ENCODE peak calls at places on chromosomes 1 and 21, in seven cellular contexts. U is BJ, E is putamen, Z is Ammon's horn, J is NCI-H1105, N is MG63, X is iPS DF 6.9. W is an unnamed sample.

GRCh38 chr1:215554865-215555264 is 12.2 kb upstream of the KCTD3 start:
- DNase-seq in U (no peak), E (no peak), Z (no peak), J (no peak), N (no peak), X (no peak), W (no peak)

GRCh38 chr21:27819299-27819698 is 852.4 kb upstream of the ADAMTS5 start:
- DNase-seq in U (no peak), E (no peak), Z (no peak), J (no peak), N (no peak), X (no peak), W (no peak)

GRCh38 chr21:35075546-35075945 is 26.4 kb upstream of the RUNX1 start:
- DNase-seq in U (no peak), E (no peak), Z (peak), J (no peak), N (peak), X (no peak), W (no peak)

GRCh38 chr1:81670997-81671396 is 129.7 kb upstream of the ADGRL2 start:
- DNase-seq in U (no peak), E (no peak), Z (no peak), J (no peak), N (no peak), X (no peak), W (no peak)

GRCh38 chr1:184827600-184828368 is 73.1 kb upstream of the EDEM3 start:
- DNase-seq in U (peak), E (no peak), Z (no peak), J (no peak), N (peak), X (peak), W (peak)

GRCh38 chr1:40057310-40058030 is 16.9 kb downstream of the CAP1 start:
- DNase-seq in U (no peak), E (no peak), Z (no peak), J (no peak), N (no peak), X (no peak), W (no peak)

GRCh38 chr1:217881131-217881543 is 250.0 kb downstream of the SPATA17 start:
- DNase-seq in U (no peak), E (no peak), Z (no peak), J (no peak), N (no peak), X (no peak), W (no peak)

GRCh38 chr21:45073301-45074047 is 906 bp upstream of the ADARB1 start:
- DNase-seq in U (no peak), E (no peak), Z (no peak), J (peak), N (no peak), X (no peak), W (no peak)

GRCh38 chr1:231667883-231668506 is 41.4 kb downstream of the DISC1 start:
- DNase-seq in U (no peak), E (no peak), Z (no peak), J (no peak), N (no peak), X (no peak), W (no peak)

W was measured in iPS DF 19.7.